ENCODE peak calls at places on chromosomes 1 and 21, in nine cellular contexts. C, Y, Z, P, D, A, B, L and G are unnamed samples.

GRCh38 chr1:227370463-227371254 is 52.4 kb upstream of the CDC42BPA start:
- DNase-seq in P (no peak), A (no peak), D (no peak), Y (no peak), B (no peak), L (peak; percentile 20), Z (no peak), C (no peak), G (no peak)

GRCh38 chr1:224851210-224851849 is 78.1 kb upstream of the DNAH14 start:
- DNase-seq in L (peak; percentile 64), A (no peak), D (peak; percentile 29), Y (peak; percentile 75), C (peak; percentile 61), Z (peak; percentile 44), B (peak; percentile 63), P (peak; percentile 59), G (peak; percentile 66)

GRCh38 chr1:27542463-27543273 is 52.7 kb upstream of the WASF2 start:
- DNase-seq in Z (peak; percentile 99), A (no peak), Y (no peak), D (no peak), B (no peak), L (peak; percentile 76), P (peak; percentile 95), C (no peak), G (no peak)

GRCh38 chr1:39976732-39977131 is 21.8 kb downstream of the MFSD2A start:
- DNase-seq in P (no peak), Z (no peak), D (no peak), B (no peak), A (no peak), C (no peak), Y (no peak), L (no peak), G (no peak)

GRCh38 chr1:94801919-94802546 is 18.1 kb upstream of the SLC44A3 start:
- DNase-seq in C (no peak), A (peak; percentile 78), Z (peak; percentile 79), Y (no peak), B (no peak), D (peak; percentile 83), L (peak; percentile 92), P (peak; percentile 78), G (peak; percentile 58)

GRCh38 chr1:212915245-212916091 is 34.9 kb upstream of the VASH2 start:
- DNase-seq in C (no peak), B (no peak), Z (no peak), A (no peak), P (peak; percentile 79), Y (peak; percentile 20), D (no peak), L (peak; percentile 41), G (no peak)

GRCh38 chr21:35664683-35665082 is 395.6 kb downstream of the SETD4 start:
- DNase-seq in Z (peak; percentile 97), D (no peak), Y (no peak), B (no peak), C (no peak), P (no peak), L (no peak), A (no peak), G (no peak)

GRCh38 chr1:24562625-24563024 is 6.7 kb downstream of the NCMAP start:
- DNase-seq in B (no peak), D (no peak), Y (no peak), Z (peak; percentile 39), C (peak; percentile 53), L (no peak), A (no peak), P (peak; percentile 57), G (no peak)

GRCh38 chr21:46477765-46478164 is 19.1 kb downstream of the DIP2A start:
- DNase-seq in Z (peak; percentile 80), L (peak; percentile 81), D (no peak), C (no peak), Y (no peak), A (peak; percentile 32), P (no peak), B (no peak), G (no peak)

GRCh38 chr1:46190539-46190938 is 7.7 kb downstream of the POMGNT1 start:
- DNase-seq in P (no peak), Y (no peak), L (no peak), Z (peak; percentile 72), B (no peak), A (no peak), D (no peak), C (no peak), G (no peak)

GRCh38 chr1:53061859-53062714 is at the start of gene PODN:
- DNase-seq in L (peak; percentile 29), P (peak; percentile 48), Z (no peak), C (peak; percentile 51), Y (no peak), D (no peak), B (no peak), A (no peak), G (peak; percentile 46)

GRCh38 chr1:235999259-235999925 is 65.5 kb downstream of the NID1 start:
- DNase-seq in B (no peak), Y (no peak), P (no peak), D (peak; percentile 93), Z (peak; percentile 97), A (no peak), C (no peak), L (peak; percentile 98), G (no peak)

GRCh38 chr21:45356251-45356650 is 48.7 kb upstream of the COL18A1 start:
- DNase-seq in D (no peak), Z (no peak), B (no peak), C (no peak), Y (no peak), A (no peak), L (no peak), P (no peak), G (no peak)

GRCh38 chr1:17606826-17607440 is 67.4 kb downstream of the ARHGEF10L start:
- DNase-seq in C (peak; percentile 76), L (peak; percentile 80), A (no peak), Y (peak; percentile 85), D (peak; percentile 53), P (peak; percentile 83), Z (peak; percentile 42), B (peak; percentile 56), G (peak; percentile 54)

GRCh38 chr21:43300496-43301423 is 126.2 kb downstream of the SIK1 start:
- DNase-seq in A (no peak), C (no peak), D (no peak), Y (no peak), L (peak; percentile 52), P (no peak), Z (peak; percentile 88), B (no peak), G (no peak)

GRCh38 chr1:109619655-109620395 is at the start of gene AMPD2:
- DNase-seq in Z (peak; percentile 77), D (peak; percentile 83), B (peak; percentile 84), C (peak; percentile 71), L (peak; percentile 88), Y (peak; percentile 55), P (peak; percentile 90), A (peak; percentile 67), G (peak; percentile 88)

GRCh38 chr1:168553680-168554553 is 10.1 kb upstream of the XCL2 start:
- DNase-seq in Z (no peak), B (no peak), A (no peak), P (no peak), D (no peak), L (no peak), C (no peak), Y (no peak), G (no peak)

GRCh38 chr1:12172042-12172851 is 5.5 kb downstream of the TNFRSF1B start:
- DNase-seq in B (no peak), D (no peak), Y (no peak), Z (no peak), C (no peak), L (no peak), A (no peak), P (no peak), G (no peak)
- TF ChIP-seq CTCF in B (no peak), D (no peak), Y (no peak), Z (no peak), C (no peak), L (no peak), A (no peak), P (no peak), G (no peak)

DNA sequence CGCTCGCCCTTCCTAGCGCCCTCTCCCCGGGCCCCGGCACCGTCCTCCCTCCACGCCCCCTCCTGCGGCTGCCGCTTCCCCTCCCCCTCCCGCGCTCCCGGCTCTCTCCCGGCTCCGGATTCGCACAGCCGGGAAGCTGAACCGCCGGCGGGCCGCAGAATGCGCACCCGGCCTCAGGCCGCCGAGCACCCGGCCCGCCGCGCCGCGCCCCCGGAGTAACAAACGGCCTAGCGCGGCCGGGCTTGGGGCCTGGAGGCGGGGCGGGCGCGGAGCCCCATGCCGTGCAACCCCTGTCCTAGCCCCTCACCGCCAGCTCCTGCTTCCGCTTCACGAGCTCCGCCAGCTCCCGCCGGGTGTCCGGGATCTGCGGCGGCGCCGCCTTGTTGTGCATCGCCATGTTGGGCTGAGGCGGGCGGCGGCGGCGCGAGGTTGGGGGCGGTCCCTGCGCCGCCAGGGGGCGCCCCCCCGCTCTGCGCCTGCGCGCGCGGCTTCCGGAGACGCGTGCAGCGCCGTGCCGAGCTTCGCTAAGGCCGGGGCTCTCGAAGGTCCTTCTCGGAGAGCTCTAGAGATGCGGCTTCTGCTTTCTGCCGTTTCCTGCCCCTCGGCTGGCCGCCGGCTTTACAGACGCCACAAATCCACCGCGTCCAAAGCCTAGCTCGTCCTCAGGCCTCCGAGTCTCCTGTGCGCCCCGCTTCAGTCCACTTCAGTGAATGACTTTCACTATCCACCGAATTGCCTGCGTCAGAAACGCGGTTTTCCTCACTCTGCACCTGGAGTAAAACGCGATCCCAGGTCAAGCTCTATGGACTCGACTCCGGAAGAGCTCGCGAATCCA is at the start of gene MEAF6:
- DNase-seq in P (peak; percentile 94), L (peak; percentile 80), A (no peak), D (peak; percentile 79), B (peak; percentile 76), Z (peak; percentile 77), C (peak; percentile 79), Y (peak; percentile 90), G (peak; percentile 77)
- TF ChIP-seq CTCF in P (peak; percentile 62), L (no peak), A (peak; percentile 12), D (peak; percentile 14), B (peak; percentile 45), Z (peak; percentile 44), C (peak; percentile 15), Y (peak; percentile 91), G (peak; percentile 89)

DNA sequence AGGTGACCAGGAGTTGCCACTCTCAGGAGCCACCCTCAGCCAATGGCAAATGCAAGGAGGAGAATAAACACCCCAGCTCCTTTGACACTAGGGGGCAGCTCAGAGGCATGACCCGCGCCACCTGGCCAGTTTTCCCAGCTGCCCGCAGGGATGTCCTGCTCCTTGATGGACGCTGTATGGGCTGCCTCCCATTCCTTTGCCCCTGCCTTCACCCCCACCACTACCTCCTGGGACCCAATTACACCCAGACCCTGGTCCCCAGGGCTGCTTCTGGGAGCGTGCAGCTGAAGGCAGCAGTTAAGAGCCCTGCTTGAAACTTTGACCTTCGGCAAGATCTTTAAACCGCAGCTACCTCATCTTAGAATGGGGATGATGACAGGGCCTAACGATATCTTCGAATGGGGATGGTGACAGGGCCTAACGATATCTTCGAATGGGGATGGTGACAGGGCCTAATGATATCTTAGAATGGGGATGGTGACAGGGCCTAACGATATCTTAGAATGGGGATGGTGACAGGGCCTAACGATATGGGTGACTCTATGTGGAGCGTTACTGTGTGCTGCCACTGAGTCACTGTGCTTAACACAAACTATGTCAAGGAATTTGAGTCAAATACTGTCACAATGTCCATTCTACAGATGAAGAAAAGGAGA is 163.0 kb upstream of the KAZN start:
- DNase-seq in B (no peak), D (no peak), L (no peak), Z (no peak), Y (no peak), P (peak; percentile 27), A (no peak), C (no peak), G (no peak)
- TF ChIP-seq CTCF in B (no peak), D (no peak), L (no peak), Z (peak; percentile 12), Y (peak; percentile 28), P (peak; percentile 27), A (no peak), C (no peak), G (no peak)

GRCh38 chr1:10561955-10562354 is 87.2 kb downstream of the PEX14 start:
- DNase-seq in B (no peak), C (no peak), Z (peak; percentile 5), Y (no peak), P (no peak), D (no peak), L (peak; percentile 26), A (no peak), G (no peak)
- TF ChIP-seq CTCF in B (no peak), C (no peak), Z (peak; percentile 44), Y (no peak), P (peak; percentile 6), D (peak; percentile 12), L (peak; percentile 33), A (peak; percentile 24), G (no peak)